ENCODE peak calls at places on chromosomes 7 and 10, in eight cellular contexts. One of them, this sample, is unnamed.

GRCh38 chr10:73810735-73811465 is 498 bp downstream of the NDST2 start:
- DNase-seq in foreskin fibroblast: peak; percentile 54
- DNase-seq in MM.1S: peak; percentile 34
- DNase-seq in prostate gland: no peak
- DNase-seq in mammary epithelial cell: no peak
- DNase-seq in AG04450: no peak
- DNase-seq in esophagus muscularis mucosa: no peak
- DNase-seq in K562: peak; percentile 68
- DNase-seq in this sample: peak; percentile 24

GRCh38 chr10:86367339-86367951 is 850 bp upstream of the GRID1 start:
- DNase-seq in foreskin fibroblast: peak; percentile 36
- DNase-seq in MM.1S: no peak
- DNase-seq in prostate gland: no peak
- DNase-seq in mammary epithelial cell: no peak
- DNase-seq in AG04450: no peak
- DNase-seq in esophagus muscularis mucosa: no peak
- DNase-seq in K562: no peak
- DNase-seq in this sample: no peak

GRCh38 chr10:373516-374309 is 238.5 kb downstream of the ZMYND11 start:
- DNase-seq in foreskin fibroblast: peak; percentile 73
- DNase-seq in MM.1S: no peak
- DNase-seq in prostate gland: peak; percentile 33
- DNase-seq in mammary epithelial cell: peak; percentile 62
- DNase-seq in AG04450: peak; percentile 16
- DNase-seq in esophagus muscularis mucosa: no peak
- DNase-seq in K562: no peak
- DNase-seq in this sample: peak; percentile 79

GRCh38 chr10:132497083-132497680 is 40.4 kb upstream of the INPP5A start:
- DNase-seq in foreskin fibroblast: no peak
- DNase-seq in MM.1S: no peak
- DNase-seq in prostate gland: no peak
- DNase-seq in mammary epithelial cell: no peak
- DNase-seq in AG04450: no peak
- DNase-seq in esophagus muscularis mucosa: no peak
- DNase-seq in K562: no peak
- DNase-seq in this sample: no peak

GRCh38 chr7:17234398-17235021 is 63.9 kb upstream of the AHR start:
- DNase-seq in foreskin fibroblast: peak; percentile 94
- DNase-seq in MM.1S: peak; percentile 63
- DNase-seq in prostate gland: no peak
- DNase-seq in mammary epithelial cell: peak; percentile 85
- DNase-seq in AG04450: peak; percentile 55
- DNase-seq in esophagus muscularis mucosa: no peak
- DNase-seq in K562: peak; percentile 15
- DNase-seq in this sample: peak; percentile 95

GRCh38 chr7:134364619-134365037 is 47.9 kb upstream of the SLC35B4 start:
- DNase-seq in foreskin fibroblast: peak; percentile 79
- DNase-seq in MM.1S: no peak
- DNase-seq in prostate gland: no peak
- DNase-seq in mammary epithelial cell: peak; percentile 77
- DNase-seq in AG04450: no peak
- DNase-seq in esophagus muscularis mucosa: no peak
- DNase-seq in K562: no peak
- DNase-seq in this sample: peak; percentile 65

GRCh38 chr10:36675458-36675880 is 449.9 kb upstream of the ANKRD30A start:
- DNase-seq in foreskin fibroblast: peak; percentile 64
- DNase-seq in MM.1S: no peak
- DNase-seq in prostate gland: no peak
- DNase-seq in mammary epithelial cell: peak; percentile 37
- DNase-seq in AG04450: no peak
- DNase-seq in esophagus muscularis mucosa: no peak
- DNase-seq in K562: no peak
- DNase-seq in this sample: peak; percentile 79

GRCh38 chr7:36129048-36129534 is 24.0 kb upstream of the EEPD1 start:
- DNase-seq in foreskin fibroblast: peak; percentile 31
- DNase-seq in MM.1S: no peak
- DNase-seq in prostate gland: peak; percentile 43
- DNase-seq in mammary epithelial cell: no peak
- DNase-seq in AG04450: no peak
- DNase-seq in esophagus muscularis mucosa: peak; percentile 92
- DNase-seq in K562: no peak
- DNase-seq in this sample: peak; percentile 45

GRCh38 chr10:49164587-49165188 is 23.5 kb downstream of the TMEM273 start:
- DNase-seq in foreskin fibroblast: peak; percentile 27
- DNase-seq in MM.1S: no peak
- DNase-seq in prostate gland: no peak
- DNase-seq in mammary epithelial cell: peak; percentile 3
- DNase-seq in AG04450: no peak
- DNase-seq in esophagus muscularis mucosa: no peak
- DNase-seq in K562: peak; percentile 72
- DNase-seq in this sample: peak; percentile 41

GRCh38 chr10:124094419-124094785 is 1.0 kb upstream of the CHST15 start:
- DNase-seq in foreskin fibroblast: no peak
- DNase-seq in MM.1S: peak; percentile 34
- DNase-seq in prostate gland: no peak
- DNase-seq in mammary epithelial cell: no peak
- DNase-seq in AG04450: no peak
- DNase-seq in esophagus muscularis mucosa: no peak
- DNase-seq in K562: no peak
- DNase-seq in this sample: no peak

GRCh38 chr10:110681023-110681681 is 37.0 kb downstream of the RBM20 start:
- DNase-seq in foreskin fibroblast: peak; percentile 46
- DNase-seq in MM.1S: no peak
- DNase-seq in prostate gland: peak; percentile 10
- DNase-seq in mammary epithelial cell: no peak
- DNase-seq in AG04450: no peak
- DNase-seq in esophagus muscularis mucosa: no peak
- DNase-seq in K562: peak; percentile 27
- DNase-seq in this sample: no peak

GRCh38 chr7:44104880-44105771 is 981 bp downstream of the AEBP1 start:
- DNase-seq in foreskin fibroblast: peak; percentile 76
- DNase-seq in MM.1S: no peak
- DNase-seq in prostate gland: no peak
- DNase-seq in mammary epithelial cell: peak; percentile 26
- DNase-seq in AG04450: no peak
- DNase-seq in esophagus muscularis mucosa: no peak
- DNase-seq in K562: no peak
- DNase-seq in this sample: peak; percentile 90

GRCh38 chr7:44105832-44106231 is 1.7 kb downstream of the AEBP1 start:
- DNase-seq in foreskin fibroblast: no peak
- DNase-seq in MM.1S: no peak
- DNase-seq in prostate gland: no peak
- DNase-seq in mammary epithelial cell: no peak
- DNase-seq in AG04450: no peak
- DNase-seq in esophagus muscularis mucosa: no peak
- DNase-seq in K562: no peak
- DNase-seq in this sample: no peak

GRCh38 chr7:44107116-44107960 is 3.2 kb downstream of the AEBP1 start:
- DNase-seq in foreskin fibroblast: no peak
- DNase-seq in MM.1S: no peak
- DNase-seq in prostate gland: no peak
- DNase-seq in mammary epithelial cell: no peak
- DNase-seq in AG04450: no peak
- DNase-seq in esophagus muscularis mucosa: no peak
- DNase-seq in K562: no peak
- DNase-seq in this sample: no peak

GRCh38 chr7:44107961-44108767 is 4.0 kb downstream of the AEBP1 start:
- DNase-seq in foreskin fibroblast: no peak
- DNase-seq in MM.1S: no peak
- DNase-seq in prostate gland: no peak
- DNase-seq in mammary epithelial cell: no peak
- DNase-seq in AG04450: no peak
- DNase-seq in esophagus muscularis mucosa: no peak
- DNase-seq in K562: no peak
- DNase-seq in this sample: no peak

GRCh38 chr7:44106311-44107065 is 2.3 kb downstream of the AEBP1 start:
- DNase-seq in foreskin fibroblast: no peak
- DNase-seq in MM.1S: no peak
- DNase-seq in prostate gland: no peak
- DNase-seq in mammary epithelial cell: no peak
- DNase-seq in AG04450: no peak
- DNase-seq in esophagus muscularis mucosa: no peak
- DNase-seq in K562: no peak
- DNase-seq in this sample: no peak
- H3K4me3 ChIP-seq in foreskin fibroblast: peak overlapping the region; percentile 81
- H3K4me3 ChIP-seq in MM.1S: no peak overlapping the region
- H3K4me3 ChIP-seq in prostate gland: no peak overlapping the region
- H3K4me3 ChIP-seq in mammary epithelial cell: no peak overlapping the region
- H3K4me3 ChIP-seq in AG04450: no peak overlapping the region
- H3K4me3 ChIP-seq in esophagus muscularis mucosa: peak overlapping the region; percentile 72
- H3K4me3 ChIP-seq in K562: no peak overlapping the region
- H3K4me3 ChIP-seq in this sample: peak overlapping the region; percentile 95

GRCh38 chr7:113774182-113774807 is 144.5 kb downstream of the PPP1R3A start:
- DNase-seq in foreskin fibroblast: peak; percentile 74
- DNase-seq in MM.1S: peak; percentile 85
- DNase-seq in prostate gland: no peak
- DNase-seq in mammary epithelial cell: peak; percentile 16
- DNase-seq in AG04450: no peak
- DNase-seq in esophagus muscularis mucosa: no peak
- DNase-seq in K562: no peak
- DNase-seq in this sample: peak; percentile 39
- TF ChIP-seq CTCF in foreskin fibroblast: peak; percentile 75
- TF ChIP-seq CTCF in MM.1S: peak; percentile 87
- TF ChIP-seq CTCF in prostate gland: no peak
- TF ChIP-seq CTCF in mammary epithelial cell: peak; percentile 72
- TF ChIP-seq CTCF in AG04450: peak; percentile 76
- TF ChIP-seq CTCF in esophagus muscularis mucosa: peak; percentile 60
- TF ChIP-seq CTCF in K562: peak; percentile 54
- TF ChIP-seq CTCF in this sample: peak; percentile 68

DNA sequence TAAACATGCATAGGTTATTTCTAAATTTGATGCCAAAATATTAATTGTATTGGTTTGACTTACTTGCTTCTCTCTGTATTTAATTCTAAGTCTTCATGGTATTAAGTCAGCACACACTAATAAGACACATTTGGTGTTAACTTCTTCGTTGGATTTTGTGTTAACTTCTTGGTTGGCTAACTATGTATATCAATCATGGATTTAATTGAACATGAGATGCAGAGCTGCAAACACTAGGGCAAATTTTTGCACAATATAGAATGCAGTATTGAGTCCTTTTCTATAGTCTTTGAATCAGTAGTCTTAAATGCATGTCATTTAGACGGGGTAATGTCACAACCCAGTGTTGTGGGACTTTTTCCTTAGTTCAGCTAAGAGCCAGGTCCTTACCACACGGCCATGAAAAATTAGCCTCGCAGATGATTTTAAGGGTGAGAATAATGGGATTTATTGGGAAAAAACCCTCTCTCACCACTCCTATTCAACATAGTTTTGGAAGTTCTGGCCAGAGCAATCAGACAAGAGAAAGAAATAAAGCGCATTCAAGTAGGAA is 142.9 kb upstream of the TRIM24 start:
- DNase-seq in foreskin fibroblast: no peak
- DNase-seq in MM.1S: no peak
- DNase-seq in prostate gland: no peak
- DNase-seq in mammary epithelial cell: no peak
- DNase-seq in AG04450: no peak
- DNase-seq in esophagus muscularis mucosa: no peak
- DNase-seq in K562: no peak
- DNase-seq in this sample: no peak
- H3K4me3 ChIP-seq in foreskin fibroblast: no peak overlapping the region
- H3K4me3 ChIP-seq in MM.1S: no peak overlapping the region
- H3K4me3 ChIP-seq in prostate gland: no peak overlapping the region
- H3K4me3 ChIP-seq in mammary epithelial cell: no peak overlapping the region
- H3K4me3 ChIP-seq in AG04450: no peak overlapping the region
- H3K4me3 ChIP-seq in esophagus muscularis mucosa: no peak overlapping the region
- H3K4me3 ChIP-seq in K562: no peak overlapping the region
- H3K4me3 ChIP-seq in this sample: no peak overlapping the region

DNA sequence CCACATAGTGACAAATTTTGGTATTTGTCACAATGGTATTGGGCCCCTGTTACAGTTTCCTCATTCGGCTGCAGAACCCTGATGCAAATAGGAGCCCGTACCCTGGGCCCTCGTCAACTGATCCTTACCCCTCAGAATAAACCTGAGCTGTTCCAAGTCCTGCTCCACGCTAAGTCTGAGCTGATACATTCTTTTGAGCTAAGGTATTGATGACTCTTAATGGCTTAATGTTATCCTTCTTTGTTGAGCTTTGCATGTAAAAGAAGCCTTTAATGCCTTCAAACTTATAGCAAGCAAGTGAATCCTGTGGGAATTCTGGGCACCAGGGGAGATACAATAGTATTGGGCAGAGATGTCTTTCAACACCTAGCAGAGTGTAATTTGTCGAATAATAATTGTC is 31.8 kb downstream of the GATA3 start:
- DNase-seq in foreskin fibroblast: no peak
- DNase-seq in MM.1S: no peak
- DNase-seq in prostate gland: no peak
- DNase-seq in mammary epithelial cell: no peak
- DNase-seq in AG04450: no peak
- DNase-seq in esophagus muscularis mucosa: no peak
- DNase-seq in K562: no peak
- DNase-seq in this sample: no peak
- TF ChIP-seq CTCF in foreskin fibroblast: no peak
- TF ChIP-seq CTCF in MM.1S: no peak
- TF ChIP-seq CTCF in prostate gland: no peak
- TF ChIP-seq CTCF in mammary epithelial cell: no peak
- TF ChIP-seq CTCF in AG04450: no peak
- TF ChIP-seq CTCF in esophagus muscularis mucosa: no peak
- TF ChIP-seq CTCF in K562: no peak
- TF ChIP-seq CTCF in this sample: no peak

This sample was measured in AG10803.